ENCODE peak calls at places on chromosomes 2 and 18, in five cellular contexts. One of them, this sample, is unnamed.

GRCh38 chr2:118801154-118801553 is 46.3 kb downstream of the EN1 start:
- DNase-seq in activated T-cell treated with anti-CD3 and anti-CD28 coated beads for 24 hours: no peak
- DNase-seq in C1 segment of cervical spinal cord: no peak
- DNase-seq in sigmoid colon: no peak
- DNase-seq in tibial artery: no peak
- DNase-seq in this sample: no peak

GRCh38 chr2:139617747-139618146 is 837.6 kb upstream of the NXPH2 start:
- DNase-seq in sigmoid colon: no peak
- DNase-seq in tibial artery: no peak
- DNase-seq in activated T-cell treated with anti-CD3 and anti-CD28 coated beads for 24 hours: no peak
- DNase-seq in C1 segment of cervical spinal cord: no peak
- DNase-seq in this sample: no peak

GRCh38 chr2:126655500-126656310 is at the start of gene GYPC:
- DNase-seq in C1 segment of cervical spinal cord: no peak
- DNase-seq in sigmoid colon: peak; percentile 92
- DNase-seq in activated T-cell treated with anti-CD3 and anti-CD28 coated beads for 24 hours: peak; percentile 38
- DNase-seq in tibial artery: peak; percentile 89
- DNase-seq in this sample: no peak

GRCh38 chr2:204012081-204012653 is 75.6 kb downstream of the ICOS start:
- DNase-seq in activated T-cell treated with anti-CD3 and anti-CD28 coated beads for 24 hours: no peak
- DNase-seq in tibial artery: no peak
- DNase-seq in C1 segment of cervical spinal cord: no peak
- DNase-seq in sigmoid colon: no peak
- DNase-seq in this sample: no peak

GRCh38 chr2:101124684-101125366 is 26.4 kb downstream of the TBC1D8 start:
- DNase-seq in C1 segment of cervical spinal cord: no peak
- DNase-seq in sigmoid colon: peak; percentile 85
- DNase-seq in activated T-cell treated with anti-CD3 and anti-CD28 coated beads for 24 hours: no peak
- DNase-seq in tibial artery: peak; percentile 83
- DNase-seq in this sample: no peak

GRCh38 chr18:3305354-3305762 is 43.4 kb downstream of the MYL12B start:
- DNase-seq in sigmoid colon: no peak
- DNase-seq in activated T-cell treated with anti-CD3 and anti-CD28 coated beads for 24 hours: peak; percentile 28
- DNase-seq in tibial artery: no peak
- DNase-seq in C1 segment of cervical spinal cord: no peak
- DNase-seq in this sample: no peak

GRCh38 chr2:163906410-163906809 is 170.6 kb upstream of the FIGN start:
- DNase-seq in activated T-cell treated with anti-CD3 and anti-CD28 coated beads for 24 hours: no peak
- DNase-seq in sigmoid colon: no peak
- DNase-seq in C1 segment of cervical spinal cord: no peak
- DNase-seq in tibial artery: no peak
- DNase-seq in this sample: no peak

GRCh38 chr2:155309483-155309882 is 611.0 kb downstream of the KCNJ3 start:
- DNase-seq in C1 segment of cervical spinal cord: no peak
- DNase-seq in sigmoid colon: no peak
- DNase-seq in activated T-cell treated with anti-CD3 and anti-CD28 coated beads for 24 hours: no peak
- DNase-seq in tibial artery: no peak
- DNase-seq in this sample: no peak

GRCh38 chr2:64514018-64514417 is 10.1 kb upstream of the AFTPH start:
- DNase-seq in activated T-cell treated with anti-CD3 and anti-CD28 coated beads for 24 hours: no peak
- DNase-seq in tibial artery: no peak
- DNase-seq in C1 segment of cervical spinal cord: no peak
- DNase-seq in sigmoid colon: no peak
- DNase-seq in this sample: no peak

GRCh38 chr2:230956827-230957755 is 32.0 kb upstream of the GPR55 start:
- DNase-seq in C1 segment of cervical spinal cord: no peak
- DNase-seq in activated T-cell treated with anti-CD3 and anti-CD28 coated beads for 24 hours: peak; percentile 32
- DNase-seq in sigmoid colon: no peak
- DNase-seq in tibial artery: peak; percentile 39
- DNase-seq in this sample: no peak

GRCh38 chr2:234203135-234203984 is 152.9 kb downstream of the SPP2 start:
- DNase-seq in activated T-cell treated with anti-CD3 and anti-CD28 coated beads for 24 hours: no peak
- DNase-seq in sigmoid colon: no peak
- DNase-seq in C1 segment of cervical spinal cord: no peak
- DNase-seq in tibial artery: no peak
- DNase-seq in this sample: no peak

GRCh38 chr2:222756951-222757645 is 85.6 kb downstream of the MOGAT1 start:
- DNase-seq in sigmoid colon: no peak
- DNase-seq in C1 segment of cervical spinal cord: no peak
- DNase-seq in tibial artery: no peak
- DNase-seq in activated T-cell treated with anti-CD3 and anti-CD28 coated beads for 24 hours: no peak
- DNase-seq in this sample: no peak

GRCh38 chr2:214671330-214671850 is 138.1 kb downstream of the BARD1 start:
- DNase-seq in activated T-cell treated with anti-CD3 and anti-CD28 coated beads for 24 hours: no peak
- DNase-seq in C1 segment of cervical spinal cord: no peak
- DNase-seq in tibial artery: no peak
- DNase-seq in sigmoid colon: no peak
- DNase-seq in this sample: no peak

GRCh38 chr18:23280844-23281243 is 145.6 kb downstream of the CABLES1 start:
- DNase-seq in sigmoid colon: no peak
- DNase-seq in tibial artery: no peak
- DNase-seq in C1 segment of cervical spinal cord: no peak
- DNase-seq in activated T-cell treated with anti-CD3 and anti-CD28 coated beads for 24 hours: no peak
- DNase-seq in this sample: no peak

GRCh38 chr2:56184500-56184996 is 758 bp downstream of the CCDC85A start:
- DNase-seq in sigmoid colon: no peak
- DNase-seq in tibial artery: no peak
- DNase-seq in C1 segment of cervical spinal cord: no peak
- DNase-seq in activated T-cell treated with anti-CD3 and anti-CD28 coated beads for 24 hours: no peak
- DNase-seq in this sample: no peak

GRCh38 chr18:48106976-48107781 is 176.7 kb upstream of the SMAD2 start:
- DNase-seq in tibial artery: no peak
- DNase-seq in sigmoid colon: no peak
- DNase-seq in C1 segment of cervical spinal cord: no peak
- DNase-seq in activated T-cell treated with anti-CD3 and anti-CD28 coated beads for 24 hours: no peak
- DNase-seq in this sample: no peak

GRCh38 chr2:238403632-238404405 is 22.9 kb upstream of the ASB1 start:
- DNase-seq in tibial artery: no peak
- DNase-seq in sigmoid colon: no peak
- DNase-seq in C1 segment of cervical spinal cord: no peak
- DNase-seq in activated T-cell treated with anti-CD3 and anti-CD28 coated beads for 24 hours: no peak
- DNase-seq in this sample: no peak

GRCh38 chr18:5466256-5466655 is 77.5 kb downstream of the EPB41L3 start:
- DNase-seq in sigmoid colon: no peak
- DNase-seq in C1 segment of cervical spinal cord: no peak
- DNase-seq in activated T-cell treated with anti-CD3 and anti-CD28 coated beads for 24 hours: no peak
- DNase-seq in tibial artery: no peak
- DNase-seq in this sample: no peak

GRCh38 chr2:85997016-85997970 is 108.4 kb downstream of the POLR1A start:
- DNase-seq in tibial artery: peak; percentile 60
- DNase-seq in activated T-cell treated with anti-CD3 and anti-CD28 coated beads for 24 hours: no peak
- DNase-seq in sigmoid colon: peak; percentile 82
- DNase-seq in C1 segment of cervical spinal cord: peak; percentile 58
- DNase-seq in this sample: no peak

GRCh38 chr2:134181219-134181618 is 72.7 kb upstream of the MGAT5 start:
- DNase-seq in activated T-cell treated with anti-CD3 and anti-CD28 coated beads for 24 hours: no peak
- DNase-seq in tibial artery: no peak
- DNase-seq in sigmoid colon: no peak
- DNase-seq in C1 segment of cervical spinal cord: no peak
- DNase-seq in this sample: no peak

GRCh38 chr18:23924813-23925212 is 89.7 kb upstream of the TTC39C start:
- DNase-seq in tibial artery: no peak
- DNase-seq in C1 segment of cervical spinal cord: no peak
- DNase-seq in sigmoid colon: no peak
- DNase-seq in activated T-cell treated with anti-CD3 and anti-CD28 coated beads for 24 hours: no peak
- DNase-seq in this sample: no peak

GRCh38 chr2:4368907-4369306 is 665.5 kb downstream of the DCDC2C start:
- DNase-seq in activated T-cell treated with anti-CD3 and anti-CD28 coated beads for 24 hours: no peak
- DNase-seq in sigmoid colon: no peak
- DNase-seq in tibial artery: no peak
- DNase-seq in C1 segment of cervical spinal cord: no peak
- DNase-seq in this sample: no peak

GRCh38 chr2:52074139-52074719 is 1042.3 kb upstream of the NRXN1 start:
- DNase-seq in sigmoid colon: no peak
- DNase-seq in tibial artery: no peak
- DNase-seq in activated T-cell treated with anti-CD3 and anti-CD28 coated beads for 24 hours: no peak
- DNase-seq in C1 segment of cervical spinal cord: no peak
- DNase-seq in this sample: no peak

GRCh38 chr2:174333502-174334277 is 1.1 kb upstream of the SP9 start:
- DNase-seq in tibial artery: no peak
- DNase-seq in sigmoid colon: no peak
- DNase-seq in C1 segment of cervical spinal cord: no peak
- DNase-seq in activated T-cell treated with anti-CD3 and anti-CD28 coated beads for 24 hours: no peak
- DNase-seq in this sample: no peak

GRCh38 chr18:78717051-78717765 is 262.4 kb upstream of the SALL3 start:
- DNase-seq in sigmoid colon: peak; percentile 50
- DNase-seq in C1 segment of cervical spinal cord: no peak
- DNase-seq in activated T-cell treated with anti-CD3 and anti-CD28 coated beads for 24 hours: no peak
- DNase-seq in tibial artery: no peak
- DNase-seq in this sample: no peak

GRCh38 chr2:85755122-85756027 is 1.6 kb downstream of the ATOH8 start:
- DNase-seq in sigmoid colon: no peak
- DNase-seq in tibial artery: peak; percentile 55
- DNase-seq in C1 segment of cervical spinal cord: no peak
- DNase-seq in activated T-cell treated with anti-CD3 and anti-CD28 coated beads for 24 hours: no peak
- DNase-seq in this sample: no peak

GRCh38 chr2:182951948-182952663 is 85.7 kb upstream of the FRZB start:
- DNase-seq in C1 segment of cervical spinal cord: no peak
- DNase-seq in activated T-cell treated with anti-CD3 and anti-CD28 coated beads for 24 hours: no peak
- DNase-seq in tibial artery: no peak
- DNase-seq in sigmoid colon: no peak
- DNase-seq in this sample: no peak

GRCh38 chr2:36572054-36572751 is 25.8 kb downstream of the FEZ2 start:
- DNase-seq in tibial artery: no peak
- DNase-seq in C1 segment of cervical spinal cord: no peak
- DNase-seq in activated T-cell treated with anti-CD3 and anti-CD28 coated beads for 24 hours: no peak
- DNase-seq in sigmoid colon: no peak
- DNase-seq in this sample: no peak

GRCh38 chr18:50507120-50507590 is 52.7 kb upstream of the MAPK4 start:
- DNase-seq in activated T-cell treated with anti-CD3 and anti-CD28 coated beads for 24 hours: no peak
- DNase-seq in sigmoid colon: peak; percentile 72
- DNase-seq in tibial artery: peak; percentile 25
- DNase-seq in C1 segment of cervical spinal cord: peak; percentile 34
- DNase-seq in this sample: no peak